ENCODE peak calls at places on chromosomes 12 and 14, in five cellular contexts. N is AG10803, D is epithelial cell of esophagus, P is Peyer's patch, I is body of pancreas. F is an unnamed sample.

GRCh38 chr12:119749666-119750065 is 81.7 kb downstream of the PRKAB1 start:
- DNase-seq in N (peak), D (peak), P (no peak), I (no peak), F (peak)

GRCh38 chr12:114938487-114939210 is 254.7 kb upstream of the TBX3 start:
- DNase-seq in N (no peak), D (no peak), P (no peak), I (no peak), F (no peak)

GRCh38 chr14:52852810-52853521 is 61.6 kb upstream of the GNPNAT1 start:
- DNase-seq in N (no peak), D (no peak), P (no peak), I (no peak), F (no peak)

GRCh38 chr12:14065094-14065493 is 83.7 kb upstream of the GRIN2B start:
- DNase-seq in N (no peak), D (no peak), P (no peak), I (no peak), F (no peak)

GRCh38 chr14:95935228-95935822 is 58.7 kb downstream of the TUNAR start:
- DNase-seq in N (peak), D (peak), P (no peak), I (peak), F (peak)

GRCh38 chr14:103556976-103557758 is 5.3 kb downstream of the BAG5 start:
- DNase-seq in N (no peak), D (no peak), P (no peak), I (no peak), F (no peak)

GRCh38 chr12:54306925-54307731 is 6.3 kb upstream of the NFE2 start:
- DNase-seq in N (peak), D (peak), P (no peak), I (peak), F (peak)

GRCh38 chr14:65704850-65705249 is 292.3 kb downstream of the FUT8 start:
- DNase-seq in N (peak), D (peak), P (no peak), I (no peak), F (peak)

GRCh38 chr12:128076188-128076587 is 190.8 kb upstream of the TMEM132C start:
- DNase-seq in N (peak), D (peak), P (no peak), I (no peak), F (peak)

GRCh38 chr14:102279688-102280348 is 25.1 kb downstream of the MOK start:
- DNase-seq in N (peak), D (peak), P (no peak), I (peak), F (peak)

GRCh38 chr14:103194256-103195045 is 71.2 kb downstream of the TNFAIP2 start:
- DNase-seq in N (peak), D (peak), P (no peak), I (no peak), F (peak)

GRCh38 chr12:6754406-6754805 is 1.5 kb upstream of the MLF2 start:
- DNase-seq in N (no peak), D (no peak), P (no peak), I (no peak), F (no peak)

GRCh38 chr12:6753772-6754356 is 923 bp upstream of the MLF2 start:
- DNase-seq in N (no peak), D (no peak), P (no peak), I (no peak), F (no peak)

GRCh38 chr12:6752181-6752930 is 585 bp downstream of the MLF2 start:
- DNase-seq in N (peak), D (peak), P (peak), I (peak), F (peak)

GRCh38 chr12:6751767-6752166 is 1.2 kb downstream of the MLF2 start:
- DNase-seq in N (no peak), D (no peak), P (no peak), I (no peak), F (no peak)

DNA sequence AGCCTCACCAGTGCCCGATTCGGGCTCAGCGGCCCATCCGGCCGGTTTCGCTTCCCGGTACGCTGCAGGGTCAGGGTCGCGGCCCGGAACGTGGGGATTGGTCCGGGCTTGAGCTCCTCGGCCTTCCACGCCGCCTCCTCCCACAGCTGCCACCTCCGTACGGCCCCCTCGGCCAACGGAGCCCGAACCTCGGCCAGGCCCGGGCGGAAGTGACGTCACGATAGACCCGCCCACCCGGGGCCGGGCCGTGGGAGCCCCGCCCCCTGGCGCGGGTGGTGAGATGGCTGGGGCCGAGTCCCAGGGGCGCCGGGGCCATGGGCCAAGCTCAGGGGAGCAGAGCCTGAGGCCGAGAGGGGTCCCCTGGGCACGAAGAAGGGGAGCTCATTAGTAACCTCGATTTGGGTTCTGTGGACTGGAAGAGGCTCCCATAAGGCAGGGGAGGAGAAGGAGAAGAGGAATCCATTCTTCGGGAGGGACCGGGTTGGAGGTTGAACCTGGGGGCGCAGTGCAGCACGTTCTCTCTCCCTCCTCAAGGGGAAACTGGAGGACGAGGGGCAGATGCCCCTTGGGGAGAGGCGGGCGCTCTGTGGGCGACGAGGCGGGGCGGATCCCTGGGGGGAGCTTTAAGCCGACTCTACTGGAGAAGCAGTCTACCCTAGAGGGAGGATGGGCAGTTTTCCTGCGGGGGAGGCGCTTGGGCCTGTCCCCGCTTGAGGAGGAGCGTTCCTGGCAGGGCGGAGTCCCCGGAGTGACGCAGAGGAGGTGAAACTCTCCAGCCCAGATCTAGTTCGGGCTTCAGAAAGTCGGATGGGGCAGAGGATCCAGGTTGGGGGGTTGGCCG is at the start of gene MLF2:
- DNase-seq in N (peak), D (peak), P (peak), I (peak), F (peak)
- TF ChIP-seq CTCF in N (no peak), D (no peak), P (peak), I (peak), F (no peak)

GRCh38 chr14:60651936-60652673 is 2.8 kb upstream of the SIX1 start:
- DNase-seq in N (no peak), D (no peak), P (no peak), I (no peak), F (no peak)
- H3K4me3 ChIP-seq in N (no peak), D (no peak), P (no peak), I (no peak), F (no peak)

GRCh38 chr12:7060353-7060954 is at the start of gene C1S:
- DNase-seq in N (peak), D (peak), P (no peak), I (peak), F (peak)
- TF ChIP-seq CTCF in N (peak), D (peak), P (peak), I (peak), F (peak)

GRCh38 chr14:104651876-104652260 is 37.5 kb upstream of the INF2 start:
- DNase-seq in N (no peak), D (no peak), P (no peak), I (no peak), F (no peak)
- H3K4me3 ChIP-seq in N (no peak), D (no peak), P (no peak), I (no peak), F (no peak)

GRCh38 chr12:104177336-104177662 is 38.3 kb upstream of the TXNRD1 start:
- DNase-seq in N (no peak), D (no peak), P (no peak), I (no peak), F (no peak)

GRCh38 chr12:104175726-104176247 is 37.8 kb upstream of the NFYB start:
- DNase-seq in N (no peak), D (no peak), P (no peak), I (no peak), F (no peak)

GRCh38 chr12:104180389-104180788 is 35.2 kb upstream of the TXNRD1 start:
- DNase-seq in N (no peak), D (no peak), P (no peak), I (no peak), F (no peak)

GRCh38 chr12:104181313-104181712 is 34.3 kb upstream of the TXNRD1 start:
- DNase-seq in N (peak), D (peak), P (no peak), I (no peak), F (peak)

DNA sequence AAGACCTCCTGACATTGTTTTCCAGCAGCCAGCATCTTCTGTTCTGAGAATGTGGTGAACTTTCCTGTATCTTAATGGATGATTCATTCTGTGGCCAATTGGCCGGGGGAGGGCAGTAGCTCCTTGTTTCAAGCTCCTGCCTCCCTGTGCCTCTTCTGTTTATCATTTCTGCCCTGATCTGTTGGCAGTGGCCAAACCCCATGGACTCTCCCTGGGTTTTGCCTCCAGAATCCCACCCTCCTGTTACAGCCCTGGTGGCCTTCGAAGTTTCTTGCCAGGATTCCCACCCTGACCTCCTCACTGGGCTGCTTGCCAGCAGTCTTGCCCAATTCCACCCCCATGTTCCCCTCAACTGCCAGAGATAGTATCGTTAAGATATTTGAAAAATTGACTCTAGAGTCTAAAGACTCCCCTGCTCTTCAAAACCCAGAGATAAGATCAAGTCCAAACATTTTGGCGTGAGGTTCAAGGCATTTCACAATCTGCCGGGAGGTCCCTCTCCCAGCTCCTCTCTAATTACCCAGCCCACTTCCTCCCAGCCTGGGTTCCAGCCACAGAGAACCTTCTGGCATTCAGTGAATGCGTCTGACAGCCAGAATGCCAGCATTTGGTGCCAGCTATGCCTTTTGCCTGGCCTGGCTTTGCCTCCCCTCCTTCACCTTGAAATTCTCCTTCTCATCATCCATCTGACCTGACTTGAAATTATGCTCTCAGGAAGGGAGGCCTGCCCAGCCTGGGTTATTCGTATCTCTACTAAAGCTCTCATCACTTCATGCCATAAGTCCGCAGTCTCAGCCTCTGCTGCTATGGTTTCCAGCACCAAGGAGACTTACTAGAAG is 37.7 kb upstream of the TXNRD1 start:
- DNase-seq in N (peak), D (peak), P (peak), I (peak), F (peak)
- TF ChIP-seq CTCF in N (peak), D (peak), P (no peak), I (no peak), F (peak)

GRCh38 chr14:60510976-60511599 is 2.1 kb downstream of the SIX6 start:
- DNase-seq in N (no peak), D (no peak), P (no peak), I (no peak), F (no peak)

GRCh38 chr14:60515696-60516284 is 6.8 kb downstream of the SIX6 start:
- DNase-seq in N (no peak), D (no peak), P (no peak), I (no peak), F (no peak)

GRCh38 chr14:60514378-60515243 is 5.7 kb downstream of the SIX6 start:
- DNase-seq in N (no peak), D (no peak), P (no peak), I (no peak), F (no peak)

GRCh38 chr14:60512952-60513554 is 4.1 kb downstream of the SIX6 start:
- DNase-seq in N (no peak), D (no peak), P (no peak), I (no peak), F (no peak)

GRCh38 chr14:60515244-60515695 is 6.3 kb downstream of the SIX6 start:
- DNase-seq in N (no peak), D (no peak), P (no peak), I (no peak), F (no peak)
- H3K4me3 ChIP-seq in N (no peak), D (peak), P (no peak), I (no peak), F (no peak)

F was measured in fibroblast of the aortic adventitia.